ENCODE peak calls at places on chromosomes 2 and 18, in five cellular contexts. G is NAMALWA; K is stimulated activated CD4-positive, alpha-beta T cell treated with anti-CD3 and anti-CD28 coated beads, Interleukin-12 subunit alpha, Interleukin-12 subunit beta, amount 100 ng/mL, for 48 hours; O is smooth muscle cell of the brain vasculature; Z is IMR-90. D is an unnamed sample.

GRCh38 chr2:222900354-222900753 is 39.5 kb downstream of the ACSL3 start:
- DNase-seq in Z (peak), G (no peak), O (peak), K (no peak), D (no peak)

GRCh38 chr2:164974221-164974620 is 18.9 kb upstream of the SLC38A11 start:
- DNase-seq in G (no peak), Z (no peak), O (no peak), K (no peak), D (no peak)

GRCh38 chr18:56307771-56308170 is 330.6 kb downstream of the TXNL1 start:
- DNase-seq in G (no peak), O (peak), K (no peak), Z (no peak), D (no peak)

GRCh38 chr2:240642806-240643092 is 17.5 kb downstream of the GPR35 start:
- DNase-seq in G (no peak), O (no peak), Z (no peak), K (no peak), D (no peak)

GRCh38 chr2:85434677-85435076 is 16.2 kb downstream of the SH2D6 start:
- DNase-seq in K (no peak), Z (no peak), G (no peak), O (no peak), D (no peak)

GRCh38 chr18:13388586-13389490 is 170.3 kb downstream of the LDLRAD4 start:
- DNase-seq in G (no peak), O (no peak), K (no peak), Z (no peak), D (no peak)

GRCh38 chr2:157233506-157233905 is 24.0 kb upstream of the GALNT5 start:
- DNase-seq in K (no peak), Z (peak), O (no peak), G (no peak), D (no peak)

GRCh38 chr2:39128919-39129391 is 8.1 kb upstream of the SOS1 start:
- DNase-seq in O (no peak), Z (no peak), G (peak), K (peak), D (no peak)

GRCh38 chr18:63022429-63023022 is 297.0 kb downstream of the BCL2 start:
- DNase-seq in Z (no peak), G (peak), K (no peak), O (no peak), D (no peak)

GRCh38 chr2:43078781-43079755 is 147.3 kb downstream of the ZFP36L2 start:
- DNase-seq in K (no peak), O (no peak), G (no peak), Z (peak), D (no peak)

GRCh38 chr18:6039055-6039454 is 143.7 kb upstream of the TMEM200C start:
- DNase-seq in K (no peak), O (no peak), G (no peak), Z (peak), D (no peak)

D was measured in Panc1.